ENCODE peak calls at places on chromosomes 3 and 15, in five cellular contexts. O is WTC11, F is upper lobe of left lung, Z is body of pancreas, B is sigmoid colon. H is an unnamed sample.

GRCh38 chr3:189914799-189915198 is 205.9 kb downstream of the P3H2 start:
- DNase-seq in O (no peak), Z (no peak), F (no peak), B (no peak), H (no peak)

GRCh38 chr3:149085828-149086231 is 503 bp downstream of the HLTF start:
- DNase-seq in Z (no peak), O (no peak), F (no peak), B (peak; percentile 68), H (no peak)

GRCh38 chr3:161070252-161070930 is 34.8 kb downstream of the B3GALNT1 start:
- DNase-seq in F (peak; percentile 16), B (no peak), O (no peak), Z (peak; percentile 24), H (peak; percentile 16)

GRCh38 chr3:113676252-113676651 is 20.2 kb downstream of the USF3 start:
- DNase-seq in Z (no peak), B (no peak), F (no peak), O (no peak), H (no peak)

GRCh38 chr3:12934431-12934830 is 93.1 kb upstream of the RPL32 start:
- DNase-seq in F (no peak), O (no peak), B (peak; percentile 89), Z (peak; percentile 88), H (no peak)

GRCh38 chr3:190281308-190282051 is 40.8 kb downstream of the CLDN1 start:
- DNase-seq in O (no peak), Z (peak; percentile 34), F (no peak), B (no peak), H (no peak)

GRCh38 chr15:88664151-88664778 is 25.4 kb downstream of the ISG20 start:
- DNase-seq in F (no peak), O (no peak), Z (no peak), B (peak; percentile 55), H (no peak)

GRCh38 chr3:56467108-56467507 is 1.2 kb downstream of the ERC2 start:
- DNase-seq in Z (peak; percentile 92), O (peak; percentile 87), B (no peak), F (no peak), H (peak; percentile 62)

GRCh38 chr3:141623732-141624131 is 114.4 kb upstream of the RNF7 start:
- DNase-seq in Z (no peak), B (no peak), O (no peak), F (no peak), H (no peak)

GRCh38 chr15:56244811-56245576 is 1.3 kb upstream of the RFX7 start:
- DNase-seq in Z (peak; percentile 64), F (peak; percentile 59), B (no peak), O (no peak), H (peak; percentile 11)

GRCh38 chr3:142218703-142219102 is 6.7 kb downstream of the GK5 start:
- DNase-seq in B (no peak), F (no peak), O (no peak), Z (no peak), H (no peak)

GRCh38 chr3:140610544-140610943 is 67.3 kb upstream of the TRIM42 start:
- DNase-seq in O (no peak), B (no peak), F (no peak), Z (no peak), H (no peak)

GRCh38 chr15:57089815-57090214 is 171.4 kb downstream of the TCF12 start:
- DNase-seq in Z (no peak), B (no peak), F (no peak), O (no peak), H (no peak)

GRCh38 chr3:151434151-151434890 is 26.5 kb downstream of the IGSF10 start:
- DNase-seq in Z (no peak), B (no peak), F (no peak), O (no peak), H (no peak)

GRCh38 chr3:42442640-42443039 is 32.2 kb upstream of the LYZL4 start:
- DNase-seq in B (no peak), F (peak; percentile 27), Z (no peak), O (peak; percentile 61), H (no peak)
- TF ChIP-seq CTCF in B (no peak), F (no peak), Z (no peak), O (no peak), H (peak; percentile 4)

DNA sequence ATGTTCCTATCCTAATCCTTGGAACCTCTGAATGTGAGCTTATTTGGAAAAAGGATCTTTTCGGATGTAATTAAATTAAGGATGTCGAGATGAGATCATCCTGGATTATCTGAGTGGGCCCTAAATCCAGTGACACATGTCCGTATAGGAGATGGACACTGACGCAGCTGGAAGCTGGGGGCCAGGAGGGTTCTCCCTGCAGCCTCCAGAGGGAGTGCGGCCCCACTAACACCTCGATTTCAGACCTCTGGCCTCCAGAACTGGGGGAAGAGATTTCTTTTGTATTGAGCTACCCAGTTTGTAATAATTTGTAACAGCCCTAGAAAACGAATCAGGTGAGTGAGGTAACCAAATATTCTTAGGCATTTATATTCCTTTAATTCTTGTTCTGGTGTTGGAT is 2.5 kb downstream of the DNAJB8 start:
- DNase-seq in Z (no peak), F (no peak), O (no peak), B (no peak), H (no peak)
- TF ChIP-seq CTCF in Z (no peak), F (peak; percentile 10), O (no peak), B (no peak), H (peak; percentile 29)

DNA sequence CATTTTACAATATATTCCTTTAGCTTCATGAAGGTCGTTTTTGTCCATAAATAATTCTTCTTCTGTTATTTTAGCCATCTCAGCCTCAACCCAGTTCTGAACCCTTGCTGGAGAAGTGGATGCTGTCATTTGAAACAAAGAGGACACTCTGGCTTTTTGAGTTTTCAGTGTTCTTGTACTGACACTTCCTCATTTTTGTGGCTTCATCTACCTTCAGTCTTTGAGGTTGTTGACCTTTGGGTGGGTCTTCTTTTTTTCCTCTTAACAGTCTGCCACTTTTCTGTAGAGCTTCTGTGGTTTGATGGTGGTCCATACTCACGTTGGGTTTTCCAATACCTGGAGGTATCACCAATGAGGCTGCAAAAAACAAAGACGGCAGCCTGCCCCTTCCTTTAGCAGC is 650.9 kb downstream of the PDCD6IP start:
- DNase-seq in F (no peak), B (no peak), Z (no peak), O (no peak), H (no peak)
- TF ChIP-seq CTCF in F (no peak), B (no peak), Z (no peak), O (no peak), H (no peak)

DNA sequence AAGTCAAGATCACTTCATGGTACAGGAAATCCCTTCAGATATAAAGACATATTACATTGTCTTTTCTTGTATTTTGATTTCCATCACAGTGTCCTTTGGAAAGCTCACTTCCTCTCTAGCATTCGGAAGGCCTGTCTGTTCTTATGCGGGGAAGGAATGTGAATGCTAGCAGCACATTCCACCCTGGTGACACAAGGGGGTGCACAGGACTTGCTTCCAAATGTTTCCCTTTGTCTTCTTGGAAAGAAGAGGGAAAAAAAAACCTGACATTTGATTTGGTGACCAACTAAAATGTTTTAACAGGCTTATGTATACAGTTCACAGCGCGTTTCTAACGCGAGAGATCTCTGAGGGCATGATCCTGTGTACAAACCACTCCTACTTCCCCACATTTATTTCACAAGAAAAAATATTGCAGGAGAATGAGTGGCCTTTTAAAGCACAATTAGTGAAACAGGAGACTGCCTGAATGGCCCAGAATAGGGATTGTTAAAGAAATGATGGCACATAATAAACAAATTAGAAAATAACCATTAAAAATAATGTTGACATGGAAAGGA is 107.5 kb upstream of the FXR1 start:
- DNase-seq in Z (no peak), O (peak; percentile 67), B (no peak), F (no peak), H (peak; percentile 27)
- TF ChIP-seq CTCF in Z (no peak), O (no peak), B (no peak), F (no peak), H (peak; percentile 41)

GRCh38 chr3:66138336-66139234 is 82.2 kb upstream of the SLC25A26 start:
- DNase-seq in B (peak; percentile 69), F (no peak), O (peak; percentile 68), Z (peak; percentile 60), H (peak; percentile 74)
- TF ChIP-seq CTCF in B (peak; percentile 22), F (peak; percentile 67), O (peak; percentile 55), Z (peak; percentile 53), H (peak; percentile 92)

GRCh38 chr15:31439328-31439727 is 112.7 kb downstream of the KLF13 start:
- DNase-seq in B (no peak), Z (no peak), F (no peak), O (peak; percentile 48), H (peak; percentile 40)
- TF ChIP-seq CTCF in B (no peak), Z (no peak), F (peak; percentile 34), O (no peak), H (peak; percentile 54)

GRCh38 chr15:77032052-77032646 is 37.2 kb downstream of the PSTPIP1 start:
- DNase-seq in Z (no peak), O (peak; percentile 13), F (no peak), B (peak; percentile 58), H (peak; percentile 7)
- TF ChIP-seq CTCF in Z (no peak), O (no peak), F (no peak), B (no peak), H (no peak)

GRCh38 chr3:194031349-194031748 is 104.6 kb upstream of the HES1 start:
- DNase-seq in F (no peak), Z (no peak), O (no peak), B (no peak), H (no peak)
- TF ChIP-seq CTCF in F (no peak), Z (no peak), O (no peak), B (no peak), H (no peak)

H was measured in BE2C.